ENCODE peak calls at places on chromosomes 1 and 21, in four cellular contexts. U is left ventricle myocardium inferior, O is cardiac muscle cell, K is colonic mucosa. Z is an unnamed sample.

GRCh38 chr1:246497331-246497915 is 9.7 kb downstream of the SMYD3 start:
- DNase-seq in U (no peak), O (peak; percentile 83), K (no peak), Z (no peak)

GRCh38 chr1:150221552-150221951 is 14.4 kb downstream of the ANP32E start:
- DNase-seq in U (no peak), O (peak; percentile 50), K (no peak), Z (no peak)

GRCh38 chr1:221274373-221274772 is 395.1 kb downstream of the HLX start:
- DNase-seq in U (no peak), O (no peak), K (no peak), Z (no peak)

GRCh38 chr1:55369474-55369873 is 154.3 kb upstream of the USP24 start:
- DNase-seq in U (no peak), O (peak; percentile 81), K (no peak), Z (no peak)

GRCh38 chr1:2554621-2555387 is 1.4 kb upstream of the TNFRSF14 start:
- DNase-seq in U (no peak), O (peak; percentile 29), K (peak; percentile 70), Z (no peak)

GRCh38 chr1:179706339-179706941 is 36.7 kb upstream of the FAM163A start:
- DNase-seq in U (peak; percentile 34), O (peak; percentile 86), K (peak; percentile 58), Z (no peak)

GRCh38 chr1:17892225-17892624 is 137.1 kb downstream of the ACTL8 start:
- DNase-seq in U (peak; percentile 72), O (no peak), K (no peak), Z (no peak)

GRCh38 chr1:7346070-7346596 is 425.0 kb upstream of the VAMP3 start:
- DNase-seq in U (no peak), O (no peak), K (no peak), Z (no peak)

GRCh38 chr1:40313329-40313957 is 3.6 kb downstream of the COL9A2 start:
- DNase-seq in U (no peak), O (peak; percentile 23), K (no peak), Z (no peak)

GRCh38 chr1:228487336-228488106 is at the start of gene RNF187:
- DNase-seq in U (peak; percentile 94), O (no peak), K (peak; percentile 94), Z (peak; percentile 78)

GRCh38 chr21:33855190-33855589 is 60.4 kb downstream of the ATP5PO start:
- DNase-seq in U (no peak), O (no peak), K (no peak), Z (no peak)
- TF ChIP-seq CTCF in U (no peak), O (peak; percentile 13), K (no peak), Z (no peak)

GRCh38 chr1:156643266-156644092 is 1.6 kb downstream of the BCAN start:
- DNase-seq in U (no peak), O (no peak), K (no peak), Z (no peak)

GRCh38 chr1:156644146-156644545 is 2.2 kb downstream of the BCAN start:
- DNase-seq in U (no peak), O (no peak), K (no peak), Z (no peak)

GRCh38 chr1:156645666-156646065 is 3.7 kb downstream of the BCAN start:
- DNase-seq in U (no peak), O (no peak), K (no peak), Z (no peak)

GRCh38 chr1:156644640-156645039 is 2.7 kb downstream of the BCAN start:
- DNase-seq in U (no peak), O (no peak), K (no peak), Z (no peak)

GRCh38 chr1:156645058-156645457 is 3.1 kb downstream of the BCAN start:
- DNase-seq in U (no peak), O (no peak), K (no peak), Z (no peak)
- H3K27me3 ChIP-seq in U (peaks cover 97% of the 10 kb centered on the region), O (peaks cover 84% of the 10 kb centered on the region), K (peaks cover 18% of the 10 kb centered on the region), Z (no peaks in the 10 kb centered on the region)

GRCh38 chr21:18244721-18245486 is at the start of gene CHODL:
- DNase-seq in U (peak; percentile 14), O (no peak), K (no peak), Z (no peak)

GRCh38 chr21:18249542-18250152 is 5.0 kb downstream of the CHODL start:
- DNase-seq in U (no peak), O (no peak), K (no peak), Z (no peak)

GRCh38 chr21:18245493-18245967 is 897 bp downstream of the CHODL start:
- DNase-seq in U (no peak), O (no peak), K (no peak), Z (peak; percentile 29)

GRCh38 chr21:18251065-18251464 is 6.4 kb downstream of the CHODL start:
- DNase-seq in U (no peak), O (no peak), K (no peak), Z (no peak)

DNA sequence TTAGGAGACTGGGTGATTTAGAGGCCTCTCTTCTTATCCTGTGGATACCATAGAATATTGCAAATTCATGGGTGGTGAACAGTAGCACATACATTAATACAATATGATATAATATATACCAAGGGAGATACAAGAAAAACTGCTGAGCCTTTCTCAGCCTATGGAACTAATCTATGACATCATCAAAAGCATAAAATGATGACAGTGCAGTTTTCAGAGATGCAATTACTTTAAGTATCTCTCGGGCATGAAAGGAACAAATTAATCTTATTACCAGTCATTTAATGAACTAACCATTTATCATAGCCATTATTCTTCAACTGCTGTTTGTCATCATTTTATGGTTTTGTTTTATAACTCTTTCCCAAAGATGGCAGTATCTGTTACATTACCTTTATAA is 3.5 kb downstream of the CHODL start:
- DNase-seq in U (no peak), O (no peak), K (no peak), Z (no peak)
- TF ChIP-seq CTCF in U (no peak), O (no peak), K (no peak), Z (no peak)

GRCh38 chr1:24952413-24952841 is 22.4 kb upstream of the RUNX3 start:
- DNase-seq in U (no peak), O (no peak), K (no peak), Z (no peak)
- H3K27me3 ChIP-seq in U (peaks cover 41% of the 10 kb centered on the region), O (no peaks in the 10 kb centered on the region), K (no peaks in the 10 kb centered on the region), Z (no peaks in the 10 kb centered on the region)

GRCh38 chr21:20741445-20741844 is 256.8 kb upstream of the NCAM2 start:
- DNase-seq in U (no peak), O (no peak), K (no peak), Z (no peak)

GRCh38 chr21:20737227-20737626 is 261.0 kb upstream of the NCAM2 start:
- DNase-seq in U (no peak), O (no peak), K (no peak), Z (no peak)

DNA sequence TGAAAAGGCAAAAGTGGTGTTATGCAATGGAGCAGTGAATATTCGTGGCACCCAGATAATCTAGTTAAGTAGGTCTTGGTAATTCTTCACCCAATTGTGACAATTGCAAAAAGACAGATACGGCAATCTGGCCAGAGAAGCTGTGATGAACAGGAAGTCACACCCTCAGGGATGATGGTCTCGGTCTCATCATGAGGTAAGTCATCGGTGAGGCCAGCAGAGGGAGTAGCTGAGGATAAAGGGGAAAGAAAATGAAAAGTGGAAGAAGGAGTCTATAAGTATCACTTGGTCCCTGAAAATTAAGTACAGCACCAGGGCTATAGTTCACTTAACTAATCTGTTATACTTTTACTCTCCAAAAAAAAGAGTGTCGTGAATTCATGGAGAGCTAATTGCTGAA is 258.8 kb upstream of the NCAM2 start:
- DNase-seq in U (no peak), O (no peak), K (no peak), Z (no peak)
- TF ChIP-seq CTCF in U (no peak), O (no peak), K (no peak), Z (no peak)

DNA sequence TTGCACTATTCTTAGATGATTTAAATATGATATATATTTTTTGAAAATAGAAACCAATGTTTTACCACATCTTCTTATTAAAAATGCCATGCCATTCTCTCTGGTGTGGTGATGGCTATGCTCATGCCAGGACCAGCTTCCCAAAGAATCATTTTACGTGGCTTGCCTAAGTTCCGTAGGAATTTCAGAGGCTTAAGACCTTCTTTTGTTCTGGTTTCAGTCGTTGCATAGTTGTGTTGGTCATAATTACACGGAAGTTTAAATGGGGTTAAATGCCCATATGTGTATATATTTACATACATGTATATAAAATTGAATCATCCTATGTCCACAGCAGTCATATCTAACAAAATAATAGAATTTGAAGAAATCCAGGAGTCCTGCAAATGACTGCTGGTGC is 78.7 kb upstream of the PLPPR5 start:
- DNase-seq in U (no peak), O (no peak), K (no peak), Z (no peak)
- H3K27me3 ChIP-seq in U (no peaks in the 10 kb centered on the region), O (no peaks in the 10 kb centered on the region), K (no peaks in the 10 kb centered on the region), Z (no peaks in the 10 kb centered on the region)

DNA sequence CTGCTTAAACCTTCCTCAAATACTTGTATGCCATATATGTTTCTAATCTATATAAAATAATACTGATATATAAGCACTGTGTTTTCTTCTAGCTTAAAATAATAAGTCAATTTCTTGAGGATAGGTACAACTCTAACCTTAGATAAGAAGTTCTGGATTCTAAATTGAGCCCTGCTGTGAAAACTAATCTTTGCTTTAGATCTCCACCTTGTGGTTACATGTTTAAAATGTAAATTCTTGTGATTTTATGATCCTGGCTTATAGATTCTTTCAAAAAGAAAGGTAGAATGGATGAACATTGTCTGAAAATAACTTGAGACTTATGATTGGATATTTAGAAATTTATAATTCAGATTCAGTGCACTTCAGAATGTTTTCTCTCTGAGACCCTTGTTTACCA is 38.9 kb upstream of the HMCN1 start:
- DNase-seq in U (no peak), O (no peak), K (no peak), Z (no peak)
- TF ChIP-seq CTCF in U (no peak), O (no peak), K (no peak), Z (peak; percentile 20)

GRCh38 chr1:110750446-110751029 is 75.8 kb upstream of the KCNA3 start:
- DNase-seq in U (no peak), O (no peak), K (no peak), Z (no peak)

GRCh38 chr1:110752941-110753725 is 78.4 kb upstream of the KCNA3 start:
- DNase-seq in U (no peak), O (no peak), K (no peak), Z (peak; percentile 39)

GRCh38 chr1:110756506-110756905 is 81.8 kb upstream of the KCNA3 start:
- DNase-seq in U (peak; percentile 62), O (no peak), K (no peak), Z (peak; percentile 51)
- H3K27me3 ChIP-seq in U (peaks cover 57% of the 10 kb centered on the region), O (no peaks in the 10 kb centered on the region), K (no peaks in the 10 kb centered on the region), Z (no peaks in the 10 kb centered on the region)

Z was measured in dorsolateral prefrontal cortex.